ENCODE peak calls at places on chromosomes 3 and 15, in six cellular contexts. P is astrocyte, I is right cardiac atrium, U is tibial nerve, Z is NT2/D1, R is PC-9. G is an unnamed sample.
A peak's percentile ranks its signal among the peaks of the same experiment; 100 is the strongest.

GRCh38 chr3:157134620-157135191 is 25.2 kb downstream of the CCNL1 start:
- DNase-seq in Z (no peak), P (peak; percentile 50), R (no peak), U (peak; percentile 58), I (peak; percentile 81), G (no peak)

GRCh38 chr3:149003653-149004305 is 12.4 kb downstream of the GYG1 start:
- DNase-seq in U (no peak), I (no peak), R (peak; percentile 7), Z (no peak), P (no peak), G (peak; percentile 2)

GRCh38 chr15:69941206-69941605 is 156.5 kb downstream of the TLE3 start:
- DNase-seq in R (no peak), I (no peak), Z (no peak), U (no peak), P (no peak), G (no peak)

GRCh38 chr3:185960518-185961288 is 22.9 kb upstream of the TRA2B start:
- DNase-seq in R (no peak), Z (no peak), U (no peak), I (no peak), P (no peak), G (no peak)

GRCh38 chr3:183188895-183189462 is 26.4 kb upstream of the LAMP3 start:
- DNase-seq in R (no peak), P (no peak), Z (peak; percentile 23), U (no peak), I (peak; percentile 66), G (no peak)

GRCh38 chr3:168088106-168088722 is 7.5 kb downstream of the GOLIM4 start:
- DNase-seq in Z (peak; percentile 22), I (no peak), R (no peak), U (no peak), P (no peak), G (no peak)

GRCh38 chr3:123367467-123368154 is 81.3 kb downstream of the ADCY5 start:
- DNase-seq in Z (no peak), I (no peak), U (no peak), R (no peak), P (no peak), G (no peak)

GRCh38 chr15:88745696-88746095 is 57.5 kb upstream of the ACAN start:
- DNase-seq in R (no peak), U (no peak), I (no peak), Z (no peak), P (peak; percentile 55), G (no peak)

GRCh38 chr3:124545891-124546290 is 184.4 kb upstream of the UMPS start:
- DNase-seq in R (no peak), P (no peak), I (no peak), U (no peak), Z (no peak), G (no peak)

GRCh38 chr15:74790080-74790916 is 8.4 kb downstream of the CSK start:
- DNase-seq in R (peak; percentile 70), P (peak; percentile 91), I (peak; percentile 94), Z (no peak), U (peak; percentile 53), G (no peak)

GRCh38 chr3:54123538-54124196 is 1.3 kb downstream of the CACNA2D3 start:
- DNase-seq in U (no peak), I (no peak), P (peak; percentile 3), Z (no peak), R (no peak), G (no peak)

GRCh38 chr3:171348121-171348520 is 112.1 kb downstream of the TNIK start:
- DNase-seq in I (no peak), Z (no peak), R (no peak), U (no peak), P (peak; percentile 64), G (no peak)

GRCh38 chr3:113193298-113193697 is 18.1 kb upstream of the BOC start:
- DNase-seq in U (no peak), I (peak; percentile 63), P (no peak), R (no peak), Z (no peak), G (no peak)

GRCh38 chr3:140198242-140198641 is 263.3 kb downstream of the CLSTN2 start:
- DNase-seq in U (no peak), P (no peak), R (no peak), I (no peak), Z (no peak), G (no peak)

GRCh38 chr3:9676780-9677179 is 26.9 kb upstream of the CPNE9 start:
- DNase-seq in I (no peak), Z (peak; percentile 11), P (no peak), U (no peak), R (no peak), G (no peak)

GRCh38 chr15:40313531-40314398 is 6.0 kb upstream of the PLCB2 start:
- DNase-seq in R (peak; percentile 53), P (no peak), I (peak; percentile 81), U (no peak), Z (no peak), G (no peak)

GRCh38 chr15:55638764-55639163 is 50.6 kb upstream of the PYGO1 start:
- DNase-seq in R (no peak), U (no peak), I (no peak), Z (no peak), P (no peak), G (no peak)

GRCh38 chr3:64294771-64295170 is 69.5 kb upstream of the PRICKLE2 start:
- DNase-seq in I (no peak), U (no peak), R (no peak), Z (no peak), P (no peak), G (no peak)

GRCh38 chr3:5016218-5017161 is 37.3 kb downstream of the BHLHE40 start:
- DNase-seq in P (peak; percentile 79), Z (no peak), I (peak; percentile 59), R (peak; percentile 67), U (no peak), G (no peak)

GRCh38 chr3:8201011-8201410 is 300.6 kb upstream of the LMCD1 start:
- DNase-seq in R (no peak), Z (no peak), P (no peak), U (no peak), I (no peak), G (no peak)

GRCh38 chr3:109195812-109196211 is 59.3 kb downstream of the C3orf85 start:
- DNase-seq in Z (no peak), I (no peak), P (peak; percentile 64), U (no peak), R (no peak), G (no peak)

GRCh38 chr3:50620420-50620819 is 3.5 kb downstream of the MAPKAPK3 start:
- DNase-seq in P (no peak), U (no peak), I (no peak), Z (no peak), R (no peak), G (no peak)

GRCh38 chr3:122893754-122894668 is 99.1 kb downstream of the SLC49A4 start:
- DNase-seq in P (no peak), I (no peak), U (no peak), R (peak; percentile 50), Z (peak; percentile 27), G (no peak)

DNA sequence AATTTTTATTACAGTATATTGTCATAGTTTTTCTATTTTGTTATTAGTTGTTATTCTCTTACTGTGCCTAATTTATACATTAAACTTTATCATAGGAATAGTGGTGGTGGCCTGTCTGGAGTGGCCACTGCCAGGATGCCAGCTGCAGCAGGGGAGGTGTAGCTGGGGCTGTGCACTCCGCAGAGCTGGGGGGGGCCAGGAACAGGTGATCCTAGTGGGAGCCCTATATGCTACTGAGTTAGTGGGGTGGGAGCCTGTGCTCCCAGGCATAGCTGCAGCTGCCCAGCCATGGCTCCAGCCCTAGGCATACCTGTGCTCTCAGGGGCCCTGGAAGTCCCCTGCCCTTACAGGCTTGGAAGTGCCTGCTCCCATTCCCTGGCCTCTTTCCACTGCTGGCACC is 638.1 kb upstream of the KCNMB2 start:
- DNase-seq in Z (no peak), U (no peak), P (no peak), R (no peak), I (no peak), G (no peak)
- H3K9me3 ChIP-seq in Z (peaks cover 31% of the 10 kb centered on the region), U (peaks cover 4% of the 10 kb centered on the region), P (peaks cover 19% of the 10 kb centered on the region), R (peaks cover 31% of the 10 kb centered on the region), I (peaks cover 6% of the 10 kb centered on the region), G (no peaks in the 10 kb centered on the region)

GRCh38 chr15:80455051-80455648 is 51.0 kb downstream of the ARNT2 start:
- DNase-seq in Z (no peak), U (no peak), I (no peak), R (peak; percentile 25), P (peak; percentile 16), G (no peak)

GRCh38 chr15:80449825-80450224 is 45.6 kb downstream of the ARNT2 start:
- DNase-seq in R (no peak), I (no peak), U (no peak), Z (no peak), P (no peak), G (no peak)

GRCh38 chr15:80452166-80452565 is 48.0 kb downstream of the ARNT2 start:
- DNase-seq in I (no peak), Z (no peak), R (no peak), P (no peak), U (no peak), G (no peak)

GRCh38 chr15:80455668-80456442 is 51.7 kb downstream of the ARNT2 start:
- DNase-seq in R (peak; percentile 67), Z (peak; percentile 64), P (peak; percentile 92), U (peak; percentile 28), I (peak; percentile 69), G (peak; percentile 41)

GRCh38 chr15:80450811-80451321 is 46.7 kb downstream of the ARNT2 start:
- DNase-seq in Z (peak; percentile 36), U (no peak), R (no peak), P (no peak), I (no peak), G (no peak)
- H3K4me3 ChIP-seq in Z (no peak overlapping the region), U (no peak overlapping the region), R (no peak overlapping the region), P (no peak overlapping the region), I (no peak overlapping the region), G (no peak overlapping the region)

GRCh38 chr15:66138096-66138783 is 115.3 kb downstream of the MEGF11 start:
- DNase-seq in P (no peak), U (no peak), Z (no peak), R (no peak), I (peak; percentile 63), G (no peak)

GRCh38 chr15:66133247-66133646 is 120.3 kb downstream of the MEGF11 start:
- DNase-seq in U (no peak), Z (no peak), I (no peak), P (no peak), R (no peak), G (no peak)

GRCh38 chr15:66134284-66134683 is 119.3 kb downstream of the MEGF11 start:
- DNase-seq in P (no peak), R (no peak), Z (no peak), I (no peak), U (no peak), G (no peak)

GRCh38 chr15:66136948-66137347 is 116.6 kb downstream of the MEGF11 start:
- DNase-seq in Z (no peak), R (no peak), I (no peak), U (no peak), P (no peak), G (no peak)

GRCh38 chr15:66135664-66136063 is 117.9 kb downstream of the MEGF11 start:
- DNase-seq in R (no peak), I (no peak), Z (no peak), U (no peak), P (no peak), G (no peak)
- H3K27me3 ChIP-seq in R (peaks cover 14% of the 10 kb centered on the region), I (no peaks in the 10 kb centered on the region), Z (peaks cover 3% of the 10 kb centered on the region), U (no peaks in the 10 kb centered on the region), P (peaks cover 20% of the 10 kb centered on the region), G (peaks cover 19% of the 10 kb centered on the region)

DNA sequence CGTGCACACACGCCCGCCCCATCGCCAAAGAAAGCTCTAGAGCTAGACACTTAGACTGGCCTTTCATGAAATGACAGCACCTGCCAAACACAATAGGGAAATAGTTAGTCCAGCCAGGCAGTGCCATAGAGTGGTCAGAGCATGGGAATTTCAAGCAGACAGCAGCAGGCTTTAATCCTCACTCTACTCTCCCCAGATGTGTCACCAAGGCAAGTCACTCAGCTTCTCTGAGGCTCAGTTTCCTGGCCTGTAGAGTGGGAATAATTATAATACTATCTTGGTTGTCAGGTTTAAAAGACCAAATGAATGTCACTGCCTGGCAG is 59.3 kb downstream of the LIPC start:
- DNase-seq in U (no peak), Z (no peak), I (peak; percentile 66), R (no peak), P (no peak), G (no peak)
- H3K9me3 ChIP-seq in U (no peaks in the 10 kb centered on the region), Z (peaks cover 16% of the 10 kb centered on the region), I (no peaks in the 10 kb centered on the region), R (peaks cover 5% of the 10 kb centered on the region), P (peaks cover 5% of the 10 kb centered on the region), G (peaks cover 3% of the 10 kb centered on the region)